ENCODE peak calls at places on chromosomes 11 and 22, in seven cellular contexts. One of them, this sample, is unnamed.

GRCh38 chr11:61367406-61367805 is 5.2 kb downstream of the TMEM138 start:
- DNase-seq in fibroblast of pulmonary artery: no peak
- DNase-seq in uterus: no peak
- DNase-seq in esophagus squamous epithelium: no peak
- DNase-seq in A549: no peak
- DNase-seq in astrocyte of the cerebellum: no peak
- DNase-seq in lower lobe of right lung: no peak
- DNase-seq in this sample: no peak

GRCh38 chr22:50169774-50170341 is 673 bp upstream of the PANX2 start:
- DNase-seq in fibroblast of pulmonary artery: peak; percentile 37
- DNase-seq in uterus: no peak
- DNase-seq in esophagus squamous epithelium: no peak
- DNase-seq in A549: no peak
- DNase-seq in astrocyte of the cerebellum: no peak
- DNase-seq in lower lobe of right lung: peak; percentile 64
- DNase-seq in this sample: peak; percentile 62

GRCh38 chr11:129814244-129814992 is 1.2 kb upstream of the TMEM45B start:
- DNase-seq in fibroblast of pulmonary artery: no peak
- DNase-seq in uterus: no peak
- DNase-seq in esophagus squamous epithelium: no peak
- DNase-seq in A549: peak; percentile 13
- DNase-seq in astrocyte of the cerebellum: no peak
- DNase-seq in lower lobe of right lung: no peak
- DNase-seq in this sample: peak; percentile 97

GRCh38 chr11:125062931-125063428 is at the start of gene SLC37A2:
- DNase-seq in fibroblast of pulmonary artery: peak; percentile 50
- DNase-seq in uterus: no peak
- DNase-seq in esophagus squamous epithelium: no peak
- DNase-seq in A549: peak; percentile 11
- DNase-seq in astrocyte of the cerebellum: peak; percentile 5
- DNase-seq in lower lobe of right lung: peak; percentile 84
- DNase-seq in this sample: peak; percentile 89

GRCh38 chr11:134486106-134486505 is 74.1 kb upstream of the B3GAT1 start:
- DNase-seq in fibroblast of pulmonary artery: no peak
- DNase-seq in uterus: no peak
- DNase-seq in esophagus squamous epithelium: no peak
- DNase-seq in A549: no peak
- DNase-seq in astrocyte of the cerebellum: no peak
- DNase-seq in lower lobe of right lung: no peak
- DNase-seq in this sample: no peak

GRCh38 chr11:1546536-1547466 is 25.3 kb downstream of the DUSP8 start:
- DNase-seq in fibroblast of pulmonary artery: peak; percentile 22
- DNase-seq in uterus: no peak
- DNase-seq in esophagus squamous epithelium: no peak
- DNase-seq in A549: peak; percentile 58
- DNase-seq in astrocyte of the cerebellum: no peak
- DNase-seq in lower lobe of right lung: no peak
- DNase-seq in this sample: no peak

GRCh38 chr11:17272823-17273222 is 3.7 kb upstream of the NUCB2 start:
- DNase-seq in fibroblast of pulmonary artery: no peak
- DNase-seq in uterus: no peak
- DNase-seq in esophagus squamous epithelium: no peak
- DNase-seq in A549: no peak
- DNase-seq in astrocyte of the cerebellum: no peak
- DNase-seq in lower lobe of right lung: no peak
- DNase-seq in this sample: no peak

GRCh38 chr11:93498099-93499040 is 44.8 kb downstream of the SMCO4 start:
- DNase-seq in fibroblast of pulmonary artery: peak; percentile 39
- DNase-seq in uterus: no peak
- DNase-seq in esophagus squamous epithelium: no peak
- DNase-seq in A549: peak; percentile 6
- DNase-seq in astrocyte of the cerebellum: peak; percentile 70
- DNase-seq in lower lobe of right lung: no peak
- DNase-seq in this sample: no peak

GRCh38 chr11:74299000-74299399 is 12.4 kb downstream of the P4HA3 start:
- DNase-seq in fibroblast of pulmonary artery: no peak
- DNase-seq in uterus: no peak
- DNase-seq in esophagus squamous epithelium: no peak
- DNase-seq in A549: no peak
- DNase-seq in astrocyte of the cerebellum: no peak
- DNase-seq in lower lobe of right lung: no peak
- DNase-seq in this sample: no peak

DNA sequence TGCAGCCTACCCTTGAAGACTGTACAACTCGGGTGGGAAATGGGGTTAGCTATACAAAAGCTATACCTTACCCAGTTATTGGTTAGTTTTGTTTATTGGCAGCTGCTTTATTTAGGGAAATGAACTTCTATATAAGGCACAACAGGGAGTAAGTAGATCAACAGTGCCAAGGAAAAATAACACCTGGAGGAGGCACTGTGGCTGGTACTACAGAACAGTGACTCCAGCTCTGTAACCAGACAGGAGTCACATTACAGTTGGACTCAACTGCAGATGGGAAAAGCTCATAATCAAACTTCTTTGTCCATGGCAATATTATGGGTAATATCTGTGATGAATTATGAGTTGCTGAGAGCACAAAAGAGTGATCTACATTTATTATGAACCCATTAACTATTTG is 14.0 kb downstream of the P4HA3 start:
- DNase-seq in fibroblast of pulmonary artery: no peak
- DNase-seq in uterus: no peak
- DNase-seq in esophagus squamous epithelium: no peak
- DNase-seq in A549: no peak
- DNase-seq in astrocyte of the cerebellum: no peak
- DNase-seq in lower lobe of right lung: no peak
- DNase-seq in this sample: no peak
- TF ChIP-seq CTCF in fibroblast of pulmonary artery: no peak
- TF ChIP-seq CTCF in uterus: no peak
- TF ChIP-seq CTCF in esophagus squamous epithelium: no peak
- TF ChIP-seq CTCF in A549: no peak
- TF ChIP-seq CTCF in astrocyte of the cerebellum: no peak
- TF ChIP-seq CTCF in lower lobe of right lung: no peak
- TF ChIP-seq CTCF in this sample: no peak

DNA sequence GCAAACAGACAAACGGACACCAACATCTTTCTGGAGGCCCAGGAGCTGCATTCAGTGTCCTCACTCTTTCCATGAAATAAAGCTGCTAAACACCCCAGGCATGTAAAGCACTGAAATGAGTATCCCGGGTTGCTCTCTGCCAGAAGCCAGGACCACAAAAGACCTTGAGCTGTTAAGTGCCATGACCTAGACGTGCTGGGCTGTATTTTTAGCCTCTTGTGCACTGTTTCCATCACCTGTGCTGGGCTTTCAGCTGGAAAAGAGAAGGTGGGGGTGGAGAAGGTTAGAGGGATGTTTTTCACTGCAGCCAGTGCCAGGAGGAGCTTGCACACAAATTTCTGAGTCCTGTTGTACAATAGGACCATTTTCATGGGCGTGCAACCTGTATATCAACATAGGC is 3.4 kb upstream of the KREMEN1 start:
- DNase-seq in fibroblast of pulmonary artery: no peak
- DNase-seq in uterus: no peak
- DNase-seq in esophagus squamous epithelium: no peak
- DNase-seq in A549: no peak
- DNase-seq in astrocyte of the cerebellum: no peak
- DNase-seq in lower lobe of right lung: no peak
- DNase-seq in this sample: no peak
- H3K4me3 ChIP-seq in fibroblast of pulmonary artery: no peak overlapping the region
- H3K4me3 ChIP-seq in uterus: no peak overlapping the region
- H3K4me3 ChIP-seq in esophagus squamous epithelium: no peak overlapping the region
- H3K4me3 ChIP-seq in A549: no peak overlapping the region
- H3K4me3 ChIP-seq in astrocyte of the cerebellum: no peak overlapping the region
- H3K4me3 ChIP-seq in lower lobe of right lung: no peak overlapping the region
- H3K4me3 ChIP-seq in this sample: no peak overlapping the region

DNA sequence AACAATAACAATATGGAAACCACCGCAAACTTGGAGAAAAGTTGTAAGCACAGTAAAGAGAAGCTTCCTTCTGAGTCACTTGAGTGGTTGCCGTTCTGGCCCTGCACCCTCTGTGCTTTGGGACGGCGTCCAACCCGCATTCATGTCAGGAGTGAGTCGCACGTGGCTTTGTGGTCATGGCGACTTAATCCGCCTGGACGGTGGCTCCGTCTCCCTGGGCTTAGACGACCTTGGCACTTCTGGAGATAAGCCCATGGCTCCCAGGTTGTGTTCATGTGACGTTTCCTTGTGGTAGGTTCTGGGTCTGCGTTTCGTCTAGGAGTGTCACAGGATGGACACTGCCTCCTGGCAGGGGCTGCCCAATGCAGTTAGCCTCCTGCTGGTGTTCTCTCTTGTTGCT is 40.5 kb downstream of the TPCN2 start:
- DNase-seq in fibroblast of pulmonary artery: peak; percentile 65
- DNase-seq in uterus: peak; percentile 33
- DNase-seq in esophagus squamous epithelium: no peak
- DNase-seq in A549: peak; percentile 38
- DNase-seq in astrocyte of the cerebellum: peak; percentile 76
- DNase-seq in lower lobe of right lung: no peak
- DNase-seq in this sample: no peak
- TF ChIP-seq CTCF in fibroblast of pulmonary artery: no peak
- TF ChIP-seq CTCF in uterus: no peak
- TF ChIP-seq CTCF in esophagus squamous epithelium: no peak
- TF ChIP-seq CTCF in A549: no peak
- TF ChIP-seq CTCF in astrocyte of the cerebellum: no peak
- TF ChIP-seq CTCF in lower lobe of right lung: no peak
- TF ChIP-seq CTCF in this sample: no peak

DNA sequence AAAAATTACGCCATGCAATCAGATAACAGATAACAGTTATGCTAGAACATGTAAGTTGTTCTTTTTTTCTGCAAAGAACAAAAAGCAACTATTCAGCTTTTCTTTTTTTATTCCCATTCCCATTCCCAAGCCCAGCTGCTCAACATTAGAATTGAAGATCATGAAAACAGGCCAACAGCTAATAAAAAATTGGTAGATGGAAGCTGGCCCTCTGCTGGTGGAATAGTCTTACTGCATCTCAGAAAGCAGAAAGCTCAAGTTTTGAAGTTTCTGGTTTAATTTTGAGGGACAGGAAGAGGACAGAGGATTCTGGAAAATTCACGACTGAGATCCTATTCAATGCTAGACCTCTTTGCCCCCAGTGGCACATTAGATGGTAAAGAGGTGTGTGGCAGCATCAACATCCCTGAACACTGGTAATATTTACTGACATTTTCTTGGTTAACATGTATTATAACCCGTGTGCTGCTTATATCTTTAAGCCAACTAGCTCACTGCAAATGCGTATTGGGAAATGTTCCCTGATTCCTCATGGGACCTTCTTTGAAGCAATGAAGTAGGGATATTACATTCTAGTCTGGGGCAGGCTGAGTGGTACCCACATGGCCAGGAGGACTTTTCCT is 591.2 kb downstream of the OPCML start:
- DNase-seq in fibroblast of pulmonary artery: peak; percentile 42
- DNase-seq in uterus: no peak
- DNase-seq in esophagus squamous epithelium: no peak
- DNase-seq in A549: no peak
- DNase-seq in astrocyte of the cerebellum: peak; percentile 19
- DNase-seq in lower lobe of right lung: no peak
- DNase-seq in this sample: peak; percentile 49
- H3K4me3 ChIP-seq in fibroblast of pulmonary artery: no peak overlapping the region
- H3K4me3 ChIP-seq in uterus: no peak overlapping the region
- H3K4me3 ChIP-seq in esophagus squamous epithelium: no peak overlapping the region
- H3K4me3 ChIP-seq in A549: no peak overlapping the region
- H3K4me3 ChIP-seq in astrocyte of the cerebellum: no peak overlapping the region
- H3K4me3 ChIP-seq in lower lobe of right lung: no peak overlapping the region
- H3K4me3 ChIP-seq in this sample: no peak overlapping the region